ENCODE peak calls at places on chromosomes 16 and 17, in four cellular contexts. F is AG08396, A is heart right ventricle, J is DMS153. Q is an unnamed sample.

GRCh38 chr16:15810949-15811348 is 45.9 kb downstream of the MYH11 start:
- DNase-seq in F (no peak), A (no peak), J (no peak), Q (no peak)

GRCh38 chr17:50222922-50223321 is 21.5 kb upstream of the COL1A1 start:
- DNase-seq in F (no peak), A (no peak), J (no peak), Q (no peak)

GRCh38 chr17:80703109-80703508 is 158.5 kb downstream of the RPTOR start:
- DNase-seq in F (no peak), A (no peak), J (no peak), Q (no peak)

GRCh38 chr16:17345043-17345442 is 125.7 kb downstream of the XYLT1 start:
- DNase-seq in F (peak; percentile 42), A (peak; percentile 42), J (no peak), Q (peak; percentile 85)

GRCh38 chr16:58499615-58500328 is at the start of gene NDRG4:
- DNase-seq in F (peak; percentile 80), A (peak; percentile 58), J (peak; percentile 76), Q (peak; percentile 79)

GRCh38 chr17:50767030-50767429 is 288 bp downstream of the ANKRD40CL start:
- DNase-seq in F (no peak), A (no peak), J (no peak), Q (no peak)

GRCh38 chr17:15910791-15911190 is 34.1 kb upstream of the ADORA2B start:
- DNase-seq in F (no peak), A (no peak), J (no peak), Q (no peak)

GRCh38 chr16:23907903-23908302 is 72.1 kb downstream of the PRKCB start:
- DNase-seq in F (no peak), A (no peak), J (peak; percentile 35), Q (no peak)

GRCh38 chr17:30545024-30545423 is 67.8 kb downstream of the GOSR1 start:
- DNase-seq in F (no peak), A (no peak), J (no peak), Q (no peak)

GRCh38 chr17:49209061-49209571 is 1.3 kb downstream of the GNGT2 start:
- DNase-seq in F (no peak), A (no peak), J (no peak), Q (no peak)

GRCh38 chr16:30533748-30534367 is 800 bp downstream of the ZNF747 start:
- DNase-seq in F (peak; percentile 41), A (no peak), J (no peak), Q (peak; percentile 10)

GRCh38 chr16:24975428-24975889 is 39.7 kb downstream of the ARHGAP17 start:
- DNase-seq in F (no peak), A (no peak), J (no peak), Q (no peak)

GRCh38 chr16:24906199-24906808 is 60.5 kb downstream of the SLC5A11 start:
- DNase-seq in F (peak; percentile 25), A (no peak), J (no peak), Q (peak; percentile 46)

GRCh38 chr17:69250641-69251040 is 22.0 kb upstream of the ABCA10 start:
- DNase-seq in F (peak; percentile 6), A (no peak), J (no peak), Q (no peak)

GRCh38 chr16:27174007-27174406 is 29.3 kb upstream of the KDM8 start:
- DNase-seq in F (no peak), A (no peak), J (peak; percentile 87), Q (no peak)

GRCh38 chr17:77867976-77868713 is 90.4 kb upstream of the TNRC6C start:
- DNase-seq in F (no peak), A (no peak), J (no peak), Q (no peak)

GRCh38 chr16:47475786-47476185 is 14.7 kb downstream of the PHKB start:
- DNase-seq in F (no peak), A (no peak), J (no peak), Q (peak; percentile 8)

GRCh38 chr16:51753382-51753781 is 602.3 kb upstream of the SALL1 start:
- DNase-seq in F (no peak), A (no peak), J (no peak), Q (no peak)

GRCh38 chr16:56688762-56689161 is 6.5 kb downstream of the MT1X start:
- DNase-seq in F (no peak), A (no peak), J (no peak), Q (peak; percentile 40)

GRCh38 chr17:30035369-30035768 is 81.2 kb upstream of the NSRP1 start:
- DNase-seq in F (no peak), A (no peak), J (no peak), Q (no peak)

GRCh38 chr17:35986643-35987042 is at the start of gene CCL14:
- DNase-seq in F (no peak), A (no peak), J (no peak), Q (no peak)

GRCh38 chr16:80253741-80254140 is 287.1 kb upstream of the DYNLRB2 start:
- DNase-seq in F (no peak), A (no peak), J (no peak), Q (no peak)

GRCh38 chr17:80384078-80384960 is 30.6 kb upstream of the ENDOV start:
- DNase-seq in F (no peak), A (no peak), J (no peak), Q (no peak)

GRCh38 chr17:21679256-21680146 is 12.8 kb upstream of the KCNJ18 start:
- DNase-seq in F (no peak), A (no peak), J (no peak), Q (no peak)

GRCh38 chr16:12547608-12547922 is 256.1 kb downstream of the CPPED1 start:
- DNase-seq in F (no peak), A (no peak), J (no peak), Q (no peak)

GRCh38 chr17:45131616-45132301 is 556 bp downstream of the PLCD3 start:
- DNase-seq in F (peak; percentile 57), A (peak; percentile 53), J (no peak), Q (no peak)

GRCh38 chr16:2035431-2036199 is 8.9 kb downstream of the NHERF2 start:
- DNase-seq in F (peak; percentile 90), A (no peak), J (peak; percentile 31), Q (peak; percentile 70)

GRCh38 chr17:58280480-58281217 is at the start of gene MPO:
- DNase-seq in F (peak; percentile 6), A (no peak), J (no peak), Q (no peak)

GRCh38 chr17:77830816-77831490 is 127.5 kb upstream of the TNRC6C start:
- DNase-seq in F (no peak), A (no peak), J (no peak), Q (no peak)

GRCh38 chr17:39740357-39741111 is 2.8 kb downstream of the GRB7 start:
- DNase-seq in F (peak; percentile 47), A (no peak), J (peak; percentile 63), Q (peak; percentile 38)

GRCh38 chr16:73565263-73565662 is 517.3 kb upstream of the ZFHX3 start:
- DNase-seq in F (no peak), A (no peak), J (no peak), Q (no peak)

GRCh38 chr16:65754799-65755691 is 611.4 kb upstream of the CDH5 start:
- DNase-seq in F (no peak), A (no peak), J (no peak), Q (peak; percentile 35)

GRCh38 chr17:75048396-75048933 is 1.4 kb downstream of the KCTD2 start:
- DNase-seq in F (peak; percentile 31), A (peak; percentile 57), J (no peak), Q (peak; percentile 23)

GRCh38 chr16:7421578-7421977 is 88.9 kb downstream of the RBFOX1 start:
- DNase-seq in F (no peak), A (no peak), J (no peak), Q (no peak)

GRCh38 chr16:57127037-57127763 is 34.8 kb downstream of the CPNE2 start:
- DNase-seq in F (no peak), A (no peak), J (no peak), Q (no peak)

GRCh38 chr17:65371702-65372101 is 189.7 kb downstream of the AXIN2 start:
- DNase-seq in F (no peak), A (no peak), J (no peak), Q (no peak)

GRCh38 chr17:31724026-31724425 is 135.0 kb downstream of the COPRS start:
- DNase-seq in F (peak; percentile 55), A (no peak), J (no peak), Q (peak; percentile 49)

GRCh38 chr17:35769895-35770486 is 9.3 kb downstream of the C17orf50 start:
- DNase-seq in F (no peak), A (no peak), J (no peak), Q (no peak)

Q was measured in fibroblast of mammary gland.